ENCODE peak calls at places on chromosomes 13 and 19, in eight cellular contexts. J is esophagus squamous epithelium, A is psoas muscle, G is PC-9, L is left ventricle myocardium inferior, M is K562, D is heart left ventricle, X is DND-41. I is an unnamed sample.
A peak's percentile ranks its signal among the peaks of the same experiment; 100 is the strongest.

GRCh38 chr13:111424134-111424533 is 103.7 kb downstream of the TEX29 start:
- DNase-seq in M (peak; percentile 17), J (no peak), L (no peak), A (no peak), X (no peak), D (no peak), G (no peak), I (no peak)

GRCh38 chr13:100495455-100495854 is 93.1 kb downstream of the GGACT start:
- DNase-seq in G (no peak), L (no peak), M (no peak), X (no peak), A (no peak), J (no peak), D (no peak), I (no peak)

GRCh38 chr19:51698296-51698695 is 5.2 kb downstream of the SPACA6 start:
- DNase-seq in G (no peak), X (no peak), J (no peak), L (no peak), M (no peak), D (no peak), A (no peak), I (no peak)

GRCh38 chr19:30070198-30070969 is 128.3 kb downstream of the URI1 start:
- DNase-seq in A (peak; percentile 31), G (no peak), X (no peak), M (no peak), J (no peak), L (no peak), D (no peak), I (peak; percentile 66)

GRCh38 chr13:113623491-113624234 is 34.3 kb downstream of the ATP4B start:
- DNase-seq in A (peak; percentile 48), M (no peak), D (no peak), J (no peak), X (no peak), L (peak; percentile 13), G (no peak), I (no peak)

GRCh38 chr13:38636106-38636505 is 50.8 kb upstream of the FREM2 start:
- DNase-seq in A (no peak), X (no peak), L (no peak), M (no peak), D (no peak), J (no peak), G (no peak), I (no peak)

GRCh38 chr13:26112843-26113242 is 61.0 kb upstream of the SHISA2 start:
- DNase-seq in A (no peak), X (no peak), G (no peak), J (no peak), L (no peak), M (no peak), D (no peak), I (peak; percentile 32)

GRCh38 chr19:2573916-2574315 is 98.0 kb downstream of the GADD45B start:
- DNase-seq in J (no peak), M (peak; percentile 2), A (no peak), D (no peak), G (no peak), L (no peak), X (no peak), I (peak; percentile 40)

GRCh38 chr13:33879044-33879596 is 61.2 kb downstream of the RFC3 start:
- DNase-seq in J (no peak), L (no peak), A (no peak), M (no peak), G (no peak), X (no peak), D (no peak), I (no peak)

GRCh38 chr13:111431241-111431640 is 110.8 kb downstream of the TEX29 start:
- DNase-seq in X (no peak), J (no peak), A (no peak), D (no peak), G (no peak), L (no peak), M (no peak), I (no peak)

GRCh38 chr13:77384999-77385398 is 58.1 kb upstream of the MYCBP2 start:
- DNase-seq in M (no peak), A (no peak), L (no peak), X (no peak), J (no peak), G (no peak), D (no peak), I (no peak)

GRCh38 chr13:58024103-58024502 is 392.6 kb downstream of the PCDH17 start:
- DNase-seq in M (no peak), L (no peak), G (no peak), D (no peak), X (no peak), A (peak; percentile 23), J (no peak), I (no peak)

GRCh38 chr13:66347718-66348117 is 882.4 kb downstream of the PCDH9 start:
- DNase-seq in M (no peak), J (no peak), D (no peak), A (no peak), G (no peak), X (no peak), L (no peak), I (no peak)

GRCh38 chr19:1018393-1018792 is 2.5 kb downstream of the TMEM259 start:
- DNase-seq in J (no peak), G (no peak), X (no peak), A (no peak), D (no peak), M (peak; percentile 32), L (no peak), I (no peak)

GRCh38 chr13:109400625-109401257 is 385.6 kb downstream of the IRS2 start:
- DNase-seq in A (no peak), G (no peak), D (no peak), M (no peak), L (no peak), J (no peak), X (no peak), I (no peak)
- H3K4me3 ChIP-seq in A (no peak overlapping the region), G (no peak overlapping the region), D (no peak overlapping the region), M (no peak overlapping the region), L (no peak overlapping the region), J (no peak overlapping the region), X (no peak overlapping the region), I (no peak overlapping the region)

GRCh38 chr13:24891476-24892108 is 127.6 kb downstream of the RNF17 start:
- DNase-seq in J (no peak), X (no peak), M (no peak), D (no peak), G (no peak), A (no peak), L (no peak), I (no peak)

GRCh38 chr13:24894277-24894971 is 130.5 kb downstream of the RNF17 start:
- DNase-seq in A (no peak), X (no peak), L (no peak), G (no peak), J (no peak), M (no peak), D (no peak), I (peak; percentile 38)

GRCh38 chr13:24892844-24893243 is 128.9 kb downstream of the RNF17 start:
- DNase-seq in G (no peak), D (no peak), J (no peak), M (no peak), X (no peak), L (no peak), A (no peak), I (no peak)

GRCh38 chr13:24894972-24895300 is 131.0 kb downstream of the RNF17 start:
- DNase-seq in M (no peak), A (no peak), D (no peak), L (no peak), X (no peak), G (no peak), J (no peak), I (peak; percentile 32)

DNA sequence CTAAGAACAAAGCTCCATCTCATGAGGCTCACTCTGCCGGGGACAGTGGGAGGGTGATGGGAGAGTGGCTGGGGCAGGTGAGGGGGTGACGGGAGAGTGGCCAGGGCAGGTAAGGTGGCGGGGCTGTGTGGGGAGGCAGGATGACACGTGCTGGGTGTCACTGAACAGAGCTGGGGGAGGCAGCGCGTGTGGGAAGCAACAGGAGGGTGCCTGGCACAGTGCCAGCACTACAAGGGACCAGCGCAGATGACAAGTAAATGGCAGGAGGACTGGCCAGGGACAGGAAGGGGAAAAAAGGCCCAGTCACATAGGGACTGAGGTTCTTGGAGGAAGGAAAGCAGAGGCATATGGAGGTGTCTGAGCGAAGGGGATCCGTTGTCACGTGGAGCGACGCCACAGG is 129.9 kb downstream of the RNF17 start:
- DNase-seq in M (no peak), A (no peak), X (no peak), G (no peak), J (no peak), D (no peak), L (no peak), I (no peak)
- H3K36me3 ChIP-seq in M (peaks cover 80% of the 10 kb centered on the region), A (peaks cover 22% of the 10 kb centered on the region), X (peaks cover 81% of the 10 kb centered on the region), G (peaks cover 4% of the 10 kb centered on the region), J (peaks cover 63% of the 10 kb centered on the region), D (peaks cover 42% of the 10 kb centered on the region), L (peaks cover 37% of the 10 kb centered on the region), I (peaks cover 16% of the 10 kb centered on the region)

GRCh38 chr19:22622020-22622419 is 12.1 kb upstream of the ZNF492 start:
- DNase-seq in A (no peak), G (no peak), L (no peak), X (no peak), M (no peak), J (no peak), D (no peak), I (no peak)

GRCh38 chr19:22619371-22619770 is 14.8 kb upstream of the ZNF492 start:
- DNase-seq in M (no peak), X (no peak), D (peak; percentile 42), G (no peak), A (no peak), J (no peak), L (no peak), I (no peak)

GRCh38 chr19:22620401-22620800 is 13.7 kb upstream of the ZNF492 start:
- DNase-seq in X (no peak), D (no peak), M (no peak), A (no peak), J (no peak), L (no peak), G (no peak), I (no peak)

GRCh38 chr19:22619932-22620331 is 14.2 kb upstream of the ZNF492 start:
- DNase-seq in J (no peak), D (no peak), X (no peak), L (no peak), M (no peak), A (no peak), G (no peak), I (no peak)

GRCh38 chr19:22620912-22621311 is 13.2 kb upstream of the ZNF492 start:
- DNase-seq in L (no peak), G (no peak), A (no peak), M (no peak), X (no peak), D (no peak), J (no peak), I (peak; percentile 5)
- H3K27me3 ChIP-seq in L (peaks cover 76% of the 10 kb centered on the region), G (no peaks in the 10 kb centered on the region), A (no peaks in the 10 kb centered on the region), M (no peaks in the 10 kb centered on the region), X (no peaks in the 10 kb centered on the region), D (peaks cover 24% of the 10 kb centered on the region), J (peaks cover 53% of the 10 kb centered on the region), I (no peaks in the 10 kb centered on the region)

GRCh38 chr19:8429044-8429443 is 15.7 kb upstream of the HNRNPM start:
- DNase-seq in D (no peak), A (no peak), X (no peak), G (no peak), L (no peak), J (no peak), M (no peak), I (peak; percentile 34)

GRCh38 chr19:8421484-8422461 is 8.7 kb downstream of the MARCHF2 start:
- DNase-seq in J (no peak), D (no peak), M (no peak), X (no peak), A (no peak), L (no peak), G (no peak), I (peak; percentile 34)

GRCh38 chr19:8426283-8426682 is 13.2 kb downstream of the MARCHF2 start:
- DNase-seq in M (no peak), X (no peak), A (no peak), D (no peak), G (no peak), L (no peak), J (no peak), I (no peak)

GRCh38 chr19:8423821-8424223 is 10.7 kb downstream of the MARCHF2 start:
- DNase-seq in X (no peak), A (peak; percentile 94), M (peak; percentile 77), L (peak; percentile 94), J (no peak), G (peak; percentile 91), D (peak; percentile 97), I (peak; percentile 70)
- H3K4me3 ChIP-seq in X (no peak overlapping the region), A (peak overlapping the region; percentile 42), M (no peak overlapping the region), L (peak overlapping the region; percentile 44), J (no peak overlapping the region), G (peak overlapping the region; percentile 27), D (peak overlapping the region; percentile 10), I (no peak overlapping the region)

I was measured in H7.